ENCODE peak calls at places on chromosomes 5 and 9, in four cellular contexts. I is neural progenitor cell, N is fibroblast of lung, J is GM23338. Q is an unnamed sample.

GRCh38 chr5:82591021-82591515 is 312.9 kb upstream of the RPS23 start:
- DNase-seq in I (no peak), N (peak; percentile 56), J (peak; percentile 64), Q (no peak)

GRCh38 chr9:91289244-91289643 is 72.5 kb downstream of the AUH start:
- DNase-seq in I (no peak), N (no peak), J (no peak), Q (no peak)

GRCh38 chr9:96327694-96328352 is 25.8 kb upstream of the HSD17B3 start:
- DNase-seq in I (peak; percentile 52), N (peak; percentile 39), J (peak; percentile 74), Q (no peak)

GRCh38 chr5:172010278-172010677 is 3.8 kb upstream of the FBXW11 start:
- DNase-seq in I (peak; percentile 34), N (peak; percentile 28), J (peak; percentile 37), Q (no peak)

GRCh38 chr5:136249678-136250266 is 56.8 kb upstream of the SMIM32 start:
- DNase-seq in I (peak; percentile 81), N (peak; percentile 65), J (peak; percentile 79), Q (peak; percentile 50)

GRCh38 chr5:174355208-174355612 is 309.7 kb downstream of the NSG2 start:
- DNase-seq in I (no peak), N (peak; percentile 97), J (no peak), Q (no peak)

GRCh38 chr9:94912700-94913249 is 186.3 kb downstream of the AOPEP start:
- DNase-seq in I (peak; percentile 27), N (peak; percentile 97), J (peak; percentile 59), Q (no peak)

GRCh38 chr5:142779163-142779562 is 9.0 kb downstream of the ARHGAP26 start:
- DNase-seq in I (peak; percentile 15), N (peak; percentile 53), J (peak; percentile 43), Q (no peak)

GRCh38 chr5:11757661-11758060 is 146.6 kb downstream of the CTNND2 start:
- DNase-seq in I (no peak), N (no peak), J (no peak), Q (no peak)

GRCh38 chr5:31469886-31470285 is 62.0 kb downstream of the DROSHA start:
- DNase-seq in I (no peak), N (peak; percentile 13), J (no peak), Q (no peak)

GRCh38 chr5:177370488-177371119 is 12.9 kb downstream of the RGS14 start:
- DNase-seq in I (peak; percentile 99), N (peak; percentile 86), J (peak; percentile 98), Q (peak; percentile 70)

GRCh38 chr5:177371120-177371537 is 13.1 kb upstream of the SLC34A1 start:
- DNase-seq in I (no peak), N (no peak), J (no peak), Q (no peak)

GRCh38 chr5:177372534-177372896 is 11.7 kb upstream of the SLC34A1 start:
- DNase-seq in I (no peak), N (no peak), J (no peak), Q (no peak)

GRCh38 chr5:177372910-177373309 is 11.3 kb upstream of the SLC34A1 start:
- DNase-seq in I (no peak), N (no peak), J (no peak), Q (no peak)

DNA sequence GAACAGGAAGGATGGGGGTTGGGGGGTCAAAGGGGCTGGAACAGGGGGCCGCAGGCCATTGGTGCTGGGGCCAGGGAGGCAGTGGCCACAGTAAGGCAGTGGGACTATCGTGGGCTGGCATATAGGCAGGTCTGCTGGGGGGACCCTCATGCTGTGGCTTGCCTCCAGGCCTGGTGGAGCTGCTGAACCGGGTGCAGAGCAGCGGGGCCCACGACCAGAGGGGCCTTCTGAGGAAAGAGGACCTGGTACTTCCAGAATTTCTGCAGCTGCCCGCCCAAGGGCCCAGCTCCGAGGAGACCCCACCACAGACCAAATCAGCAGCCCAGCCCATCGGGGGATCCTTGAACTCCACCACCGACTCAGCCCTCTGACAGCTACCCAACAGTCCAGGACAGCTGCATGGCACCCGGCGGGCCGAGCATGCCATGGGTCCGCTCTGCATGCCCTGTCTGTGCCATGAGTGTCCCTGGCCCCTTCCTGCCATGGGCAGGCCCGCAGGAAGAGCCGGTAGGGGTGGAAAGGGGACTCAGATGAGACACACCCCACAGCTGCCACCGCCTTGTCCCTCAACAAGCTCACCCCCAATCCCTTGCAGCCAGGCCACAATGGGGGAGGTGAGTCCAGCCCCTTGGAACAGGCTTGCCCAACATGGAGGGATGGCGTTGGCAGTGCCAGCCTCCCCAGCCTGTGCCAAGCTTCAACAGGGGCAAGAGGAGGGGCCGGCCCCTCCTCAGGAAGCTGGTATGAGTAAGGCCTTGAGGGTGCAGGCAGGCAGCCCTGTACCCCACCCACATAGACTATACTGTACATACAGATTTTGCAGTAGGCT is 12.3 kb upstream of the SLC34A1 start:
- DNase-seq in I (no peak), N (no peak), J (no peak), Q (no peak)
- H3K4me3 ChIP-seq in I (peak overlapping the region; percentile 70), N (no peak overlapping the region), J (peak overlapping the region; percentile 59), Q (peak overlapping the region; percentile 60)

GRCh38 chr5:169173372-169173771 is 127.6 kb downstream of the SLIT3 start:
- DNase-seq in I (no peak), N (peak; percentile 64), J (no peak), Q (no peak)
- TF ChIP-seq CTCF in I (no peak), N (no peak), J (no peak), Q (no peak)

GRCh38 chr5:150167163-150167798 is 703 bp downstream of the CDX1 start:
- DNase-seq in I (peak; percentile 58), N (no peak), J (peak; percentile 46), Q (no peak)

GRCh38 chr5:150164211-150164610 is 2.4 kb upstream of the CDX1 start:
- DNase-seq in I (no peak), N (no peak), J (no peak), Q (no peak)

GRCh38 chr5:150164640-150165039 is 1.9 kb upstream of the CDX1 start:
- DNase-seq in I (no peak), N (no peak), J (no peak), Q (no peak)

GRCh38 chr5:150168864-150169263 is 2.3 kb downstream of the CDX1 start:
- DNase-seq in I (no peak), N (no peak), J (no peak), Q (no peak)

DNA sequence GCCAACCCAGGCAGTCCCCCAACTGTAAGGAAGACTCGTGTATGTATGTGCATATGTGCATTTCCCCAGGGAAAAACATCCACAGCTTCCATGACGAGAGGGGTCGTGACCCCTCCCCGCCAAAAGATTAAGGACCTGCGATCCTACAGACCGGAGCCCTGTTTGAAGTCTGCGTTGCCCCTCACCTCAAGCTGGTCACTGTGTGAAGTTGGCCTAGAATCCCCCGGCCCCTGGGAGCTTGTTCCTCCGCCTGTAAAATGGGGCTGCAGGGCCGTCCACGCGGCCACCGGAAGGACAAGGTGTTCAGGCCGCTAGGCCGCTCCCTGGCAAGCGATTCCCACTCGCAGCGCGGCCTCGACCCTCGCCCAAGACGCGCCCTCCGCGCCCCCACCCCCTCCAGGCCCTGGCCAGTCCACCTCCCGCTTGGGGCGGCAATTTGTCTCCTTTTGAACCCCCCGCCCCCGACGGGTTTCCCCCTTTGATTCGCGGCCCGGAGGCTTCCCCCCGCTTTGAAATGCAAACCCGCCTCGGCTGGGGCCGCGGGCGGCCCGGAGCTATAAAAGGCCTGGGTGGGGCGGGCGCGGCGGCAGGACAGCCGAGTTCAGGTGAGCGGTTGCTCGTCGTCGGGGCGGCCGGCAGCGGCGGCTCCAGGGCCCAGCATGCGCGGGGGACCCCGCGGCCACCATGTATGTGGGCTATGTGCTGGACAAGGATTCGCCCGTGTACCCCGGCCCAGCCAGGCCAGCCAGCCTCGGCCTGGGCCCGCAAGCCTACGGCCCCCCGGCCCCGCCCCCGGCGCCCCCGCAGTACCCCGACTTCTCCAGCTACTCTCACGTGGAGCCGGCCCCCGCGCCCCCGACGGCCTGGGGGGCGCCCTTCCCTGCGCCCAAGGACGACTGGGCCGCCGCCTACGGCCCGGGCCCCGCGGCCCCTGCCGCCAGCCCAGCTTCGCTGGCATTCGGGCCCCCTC is at the start of gene CDX1:
- DNase-seq in I (no peak), N (no peak), J (peak; percentile 55), Q (no peak)
- H3K4me3 ChIP-seq in I (peak within 1 kb of the TSS; percentile 43), N (no peak within 1 kb of the TSS), J (peak within 1 kb of the TSS; percentile 48), Q (no peak within 1 kb of the TSS)

DNA sequence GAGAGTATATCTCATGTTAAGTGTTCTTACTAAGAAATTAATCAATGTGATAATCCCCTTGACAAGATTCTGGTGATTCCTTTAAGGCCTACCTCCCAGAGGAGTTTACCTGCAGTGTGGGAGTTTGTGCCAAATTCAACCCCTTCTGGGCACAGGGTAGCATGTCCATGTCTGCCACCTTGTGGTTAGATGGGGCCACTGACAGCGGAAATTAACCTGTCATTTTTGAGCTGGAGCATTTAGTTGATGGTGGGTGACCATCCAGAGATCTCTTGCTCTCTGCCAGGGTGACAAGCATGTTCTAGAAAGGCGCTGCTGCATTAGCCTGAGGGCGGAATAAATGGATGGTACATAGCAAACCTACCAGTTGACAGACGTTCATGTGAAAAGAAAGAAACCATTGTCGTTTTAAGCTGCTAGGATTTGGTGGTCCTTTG is 132.2 kb downstream of the FBXO4 start:
- DNase-seq in I (peak; percentile 71), N (peak; percentile 15), J (peak; percentile 77), Q (peak; percentile 50)
- TF ChIP-seq CTCF in I (peak; percentile 80), N (peak; percentile 79), J (peak; percentile 93), Q (peak; percentile 88)

DNA sequence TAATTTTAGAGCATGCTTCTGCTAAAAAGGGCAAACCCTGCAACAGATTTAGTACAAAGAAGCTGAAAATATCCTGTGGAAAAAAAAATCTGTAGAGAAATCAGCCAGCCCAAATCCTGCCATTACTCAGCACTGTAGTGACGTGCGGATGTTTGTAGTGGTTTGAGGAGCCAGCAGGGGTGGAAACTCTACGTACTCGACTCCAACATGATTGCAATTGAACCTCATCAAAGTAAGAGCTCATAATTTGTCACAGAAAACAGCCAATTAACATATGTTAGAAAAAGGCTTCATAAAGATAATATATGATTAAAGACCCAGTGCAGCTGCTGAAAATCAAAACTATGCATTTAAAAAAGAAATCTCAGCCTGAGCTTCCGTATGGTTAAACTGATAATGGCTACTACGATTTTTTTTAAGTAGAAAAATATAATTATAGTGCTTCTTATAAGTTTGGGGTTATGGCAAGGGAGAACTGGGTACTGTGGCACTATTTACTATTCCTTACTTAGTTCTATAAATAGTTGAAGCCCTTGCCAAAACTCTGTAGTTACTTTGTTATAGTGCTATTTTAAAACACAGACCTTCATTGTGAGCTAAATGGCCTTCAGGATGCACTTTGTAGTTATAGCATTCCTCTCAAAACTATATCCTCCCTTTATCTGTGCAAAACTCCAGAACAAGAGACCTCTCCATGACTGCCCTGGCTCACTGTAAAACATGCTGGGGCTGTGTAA is 49.4 kb downstream of the MEF2C start:
- DNase-seq in I (no peak), N (peak; percentile 63), J (peak; percentile 24), Q (no peak)
- H3K4me3 ChIP-seq in I (no peak overlapping the region), N (no peak overlapping the region), J (no peak overlapping the region), Q (no peak overlapping the region)

GRCh38 chr5:150172563-150172962 is 6.0 kb downstream of the CDX1 start:
- DNase-seq in I (no peak), N (no peak), J (no peak), Q (no peak)

GRCh38 chr5:150163547-150164059 is 3.0 kb upstream of the CDX1 start:
- DNase-seq in I (no peak), N (no peak), J (peak; percentile 57), Q (no peak)

GRCh38 chr5:150163035-150163434 is 3.5 kb upstream of the CDX1 start:
- DNase-seq in I (no peak), N (no peak), J (no peak), Q (no peak)

GRCh38 chr5:150172147-150172546 is 5.6 kb downstream of the CDX1 start:
- DNase-seq in I (no peak), N (peak; percentile 31), J (no peak), Q (no peak)

GRCh38 chr5:150167908-150168307 is 1.3 kb downstream of the CDX1 start:
- DNase-seq in I (peak; percentile 61), N (no peak), J (peak; percentile 45), Q (no peak)
- TF ChIP-seq CTCF in I (peak; percentile 58), N (no peak), J (peak; percentile 56), Q (peak; percentile 10)

DNA sequence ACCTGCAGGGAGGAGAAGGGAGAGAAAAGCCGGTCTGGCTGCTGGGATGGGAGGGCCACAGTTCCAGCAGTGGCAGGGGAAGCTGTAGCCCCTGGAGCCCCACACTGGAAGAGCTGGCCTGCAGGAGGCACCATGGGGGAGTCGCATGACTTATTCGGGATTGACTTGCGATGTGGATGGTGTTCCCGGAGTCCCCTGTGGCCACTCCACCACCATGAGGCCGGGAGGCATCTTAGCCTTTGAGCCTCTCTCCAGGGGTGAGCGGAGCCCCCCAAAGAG is 92.0 kb downstream of the KCNT1 start:
- DNase-seq in I (peak; percentile 20), N (no peak), J (no peak), Q (no peak)
- H3K4me3 ChIP-seq in I (no peak overlapping the region), N (no peak overlapping the region), J (no peak overlapping the region), Q (no peak overlapping the region)